ENCODE peak calls at places on chromosomes 4 and X, in seven cellular contexts. I is endothelial cell, B is suprapubic skin, L is hepatocyte, S is fibroblast of lung, R is BE2C, Z is nephron progenitor cell. G is an unnamed sample.

GRCh38 chr4:146051724-146052396 is 113.2 kb upstream of the ZNF827 start:
- DNase-seq in B (no peak), Z (no peak), S (peak; percentile 56), L (no peak), I (no peak), R (no peak), G (no peak)

GRCh38 chr4:8000721-8001491 is 61.2 kb upstream of the AFAP1 start:
- DNase-seq in Z (no peak), S (no peak), L (no peak), B (no peak), I (no peak), R (no peak), G (no peak)

GRCh38 chrX:21973321-21974010 is 33.0 kb downstream of the SMS start:
- DNase-seq in I (no peak), S (no peak), L (no peak), B (no peak), R (no peak), Z (no peak), G (no peak)

GRCh38 chr4:55636622-55636999 is 513 bp upstream of the NMU start:
- DNase-seq in S (no peak), R (no peak), Z (peak; percentile 11), B (no peak), I (no peak), L (no peak), G (peak; percentile 69)

GRCh38 chr4:83855044-83855443 is 319.1 kb downstream of the GPAT3 start:
- DNase-seq in I (no peak), L (peak; percentile 11), B (no peak), S (peak; percentile 54), R (no peak), Z (no peak), G (no peak)

GRCh38 chrX:139044680-139045079 is 333.2 kb upstream of the FGF13 start:
- DNase-seq in S (no peak), I (no peak), L (no peak), Z (no peak), B (no peak), R (no peak), G (no peak)

GRCh38 chrX:136936183-136936549 is 55.6 kb upstream of the RBMX start:
- DNase-seq in L (no peak), Z (no peak), S (peak; percentile 30), R (no peak), I (no peak), B (no peak), G (no peak)

GRCh38 chr4:168880811-168881595 is 129.1 kb downstream of the CBR4 start:
- DNase-seq in Z (no peak), B (no peak), I (no peak), L (no peak), R (no peak), S (no peak), G (no peak)

DNA sequence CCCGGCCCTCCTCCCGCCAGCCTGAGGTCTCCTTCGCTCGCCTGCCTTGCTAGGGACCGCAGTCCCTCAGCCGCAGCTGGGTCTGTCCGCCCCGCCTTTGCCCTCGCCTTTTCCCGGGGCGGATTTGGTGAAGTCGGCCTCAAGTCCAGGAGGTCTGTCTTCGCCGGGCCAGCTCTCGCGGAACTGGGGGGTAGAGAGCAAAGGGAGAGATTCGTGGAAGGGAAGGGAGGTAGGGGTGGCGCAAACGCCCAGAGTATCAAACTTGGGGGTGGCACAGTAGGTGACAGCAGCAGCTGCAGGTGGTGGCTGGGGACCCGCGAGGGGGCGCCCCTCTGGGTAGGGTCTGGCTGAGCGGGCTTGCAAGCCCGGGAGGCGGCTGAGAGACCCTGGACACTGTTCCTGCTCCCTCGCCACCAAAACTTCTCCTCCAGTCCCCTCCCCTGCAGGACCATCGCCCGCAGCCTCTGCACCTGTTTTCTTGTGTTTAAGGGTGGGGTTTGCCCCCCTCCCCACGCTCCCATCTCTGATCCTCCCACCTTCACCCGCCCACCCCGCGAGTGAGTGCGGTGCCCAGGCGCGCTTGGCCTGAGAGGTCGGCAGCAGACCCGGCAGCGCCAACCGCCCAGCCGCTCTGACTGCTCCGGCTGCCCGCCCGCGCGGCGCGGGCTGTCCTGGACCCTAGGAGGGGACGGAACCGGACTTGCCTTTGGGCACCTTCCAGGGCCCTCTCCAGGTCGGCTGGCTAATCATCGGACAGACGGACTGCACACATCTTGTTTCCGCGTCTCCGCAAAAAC is at the start of gene NPY2R:
- DNase-seq in S (no peak), Z (peak; percentile 74), R (peak; percentile 90), I (peak; percentile 70), B (no peak), L (peak; percentile 28), G (peak; percentile 91)
- TF ChIP-seq CTCF in S (no peak), Z (peak; percentile 44), R (peak; percentile 78), I (peak; percentile 43), B (no peak), L (peak; percentile 32), G (peak; percentile 81)

DNA sequence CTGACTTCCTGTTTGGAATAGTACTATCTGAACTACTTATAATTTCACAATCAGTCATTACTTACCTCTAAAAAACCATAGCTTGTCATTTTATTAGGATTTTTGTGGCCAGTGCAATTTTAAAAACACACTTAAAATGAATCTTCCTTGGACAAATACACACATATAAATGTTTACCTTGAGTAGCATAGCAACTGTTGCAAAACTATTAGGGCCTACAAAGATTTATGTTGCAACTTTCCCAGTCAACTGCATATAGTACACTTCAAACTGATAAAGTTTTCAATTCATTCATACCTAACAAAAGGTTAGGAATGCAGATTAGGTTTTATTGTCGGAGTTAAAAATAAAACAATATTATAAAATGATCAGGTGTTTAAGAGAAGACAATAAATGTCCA is 193.0 kb downstream of the PDGFC start:
- DNase-seq in Z (no peak), L (no peak), I (no peak), B (no peak), S (peak; percentile 93), R (no peak), G (no peak)
- TF ChIP-seq CTCF in Z (no peak), L (no peak), I (no peak), B (no peak), S (no peak), R (no peak), G (no peak)

GRCh38 chr4:48175806-48176205 is 41.8 kb upstream of the TXK start:
- DNase-seq in R (no peak), Z (no peak), B (no peak), I (no peak), S (no peak), L (no peak), G (no peak)
- TF ChIP-seq CTCF in R (no peak), Z (no peak), B (no peak), I (no peak), S (no peak), L (no peak), G (no peak)

DNA sequence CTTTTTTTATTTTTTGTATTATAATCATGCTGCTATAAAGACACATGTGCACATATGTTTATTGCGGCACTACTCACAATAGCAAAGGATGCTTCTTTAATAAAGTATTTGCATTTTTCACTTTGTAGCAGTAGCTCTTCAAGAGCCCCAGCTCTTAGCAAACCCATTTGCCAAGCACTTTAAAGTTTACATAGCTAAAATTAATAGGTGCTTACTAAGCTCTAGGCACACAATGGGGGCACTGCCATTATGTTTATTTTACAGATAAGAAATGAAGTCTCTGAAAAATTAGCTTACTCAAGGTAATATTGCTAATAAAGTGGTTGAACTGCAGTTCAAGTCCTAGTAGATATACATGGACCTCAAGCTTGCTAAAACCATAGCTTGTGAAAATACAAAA is 230.3 kb upstream of the ARHGAP24 start:
- DNase-seq in B (no peak), R (no peak), L (no peak), I (no peak), S (no peak), Z (no peak), G (no peak)
- TF ChIP-seq CTCF in B (no peak), R (no peak), L (no peak), I (no peak), S (no peak), Z (no peak), G (no peak)

GRCh38 chrX:95762716-95763115 is 921.9 kb upstream of the DIAPH2 start:
- DNase-seq in Z (no peak), B (no peak), I (no peak), S (no peak), R (no peak), L (peak; percentile 4), G (no peak)
- TF ChIP-seq CTCF in Z (peak; percentile 44), B (no peak), I (peak; percentile 12), S (no peak), R (no peak), L (peak; percentile 33), G (peak; percentile 77)

GRCh38 chr4:135372131-135372530 is 1170.5 kb upstream of the PABPC4L start:
- DNase-seq in R (no peak), Z (no peak), B (no peak), I (no peak), S (no peak), L (no peak), G (no peak)

GRCh38 chr4:135368826-135369225 is 1167.2 kb upstream of the PABPC4L start:
- DNase-seq in L (no peak), B (no peak), Z (no peak), R (no peak), I (no peak), S (peak; percentile 7), G (no peak)

GRCh38 chr4:135371137-135371536 is 1169.5 kb upstream of the PABPC4L start:
- DNase-seq in B (no peak), I (peak; percentile 10), R (peak; percentile 60), S (no peak), L (no peak), Z (peak; percentile 22), G (peak; percentile 84)
- TF ChIP-seq CTCF in B (no peak), I (peak; percentile 25), R (peak; percentile 62), S (no peak), L (no peak), Z (peak; percentile 11), G (peak; percentile 71)

GRCh38 chrX:4263005-4263404 is 549.6 kb upstream of the PRKX start:
- DNase-seq in I (no peak), S (no peak), R (no peak), L (peak; percentile 48), B (no peak), Z (no peak), G (no peak)
- TF ChIP-seq CTCF in I (peak; percentile 42), S (no peak), R (no peak), L (peak; percentile 56), B (no peak), Z (peak; percentile 46), G (peak; percentile 82)

GRCh38 chr4:1291996-1292702 is 2.5 kb downstream of the MAEA start:
- DNase-seq in R (no peak), L (no peak), Z (no peak), S (no peak), B (peak; percentile 64), I (no peak), G (peak; percentile 32)
- TF ChIP-seq CTCF in R (no peak), L (no peak), Z (no peak), S (no peak), B (no peak), I (no peak), G (no peak)